ENCODE peak calls at places on chromosomes 6 and 20, in ten cellular contexts. E, A, Q, W, V, I, U, Y, L and R are unnamed samples. For H3K4me1, the result is how much of the 10 kb centered on the place peaks cover.

GRCh38 chr6:148179786-148180185 is 162.9 kb upstream of the SASH1 start:
- DNase-seq in I (no peak), A (no peak), Y (peak), Q (no peak), V (no peak), L (no peak), E (no peak), W (no peak), U (no peak), R (no peak)

GRCh38 chr6:5554226-5554625 is 292.9 kb downstream of the FARS2 start:
- DNase-seq in Q (no peak), A (no peak), W (no peak), Y (no peak), V (no peak), U (no peak), I (no peak), L (no peak), E (no peak), R (no peak)

GRCh38 chr20:36145877-36146707 is 8.4 kb upstream of the EPB41L1 start:
- DNase-seq in V (no peak), Q (no peak), A (no peak), W (peak), L (peak), Y (no peak), U (no peak), E (peak), I (no peak), R (peak)

GRCh38 chr20:41063442-41063841 is 34.8 kb downstream of the TOP1 start:
- DNase-seq in Q (no peak), U (no peak), L (no peak), I (no peak), W (no peak), V (no peak), E (no peak), A (no peak), Y (no peak), R (no peak)

GRCh38 chr6:152680879-152681517 is 16.7 kb upstream of the MYCT1 start:
- DNase-seq in U (no peak), W (no peak), L (no peak), V (no peak), Y (no peak), I (no peak), Q (no peak), E (no peak), A (no peak), R (no peak)

GRCh38 chr6:152846825-152847224 is 96.2 kb downstream of the VIP start:
- DNase-seq in I (no peak), E (no peak), Y (no peak), U (no peak), L (no peak), W (no peak), A (no peak), Q (no peak), V (no peak), R (no peak)

GRCh38 chr6:7135755-7136154 is 28.0 kb downstream of the RREB1 start:
- DNase-seq in U (no peak), A (no peak), E (no peak), Q (no peak), L (no peak), W (no peak), V (no peak), Y (no peak), I (no peak), R (no peak)

GRCh38 chr6:107601406-107601805 is 111.5 kb downstream of the SOBP start:
- DNase-seq in A (no peak), V (no peak), L (no peak), Y (no peak), I (no peak), Q (no peak), U (no peak), W (no peak), E (no peak), R (no peak)

GRCh38 chr6:133240511-133241087 is 558 bp upstream of the EYA4 start:
- DNase-seq in W (peak), I (peak), E (peak), U (no peak), L (no peak), Q (no peak), Y (no peak), A (no peak), V (no peak), R (no peak)

GRCh38 chr6:36323062-36323461 is 13.6 kb downstream of the BNIP5 start:
- DNase-seq in V (no peak), U (no peak), I (no peak), W (no peak), E (no peak), A (no peak), L (no peak), Y (no peak), Q (no peak), R (no peak)

GRCh38 chr20:51668515-51668914 is 99.7 kb downstream of the ATP9A start:
- DNase-seq in L (no peak), Q (no peak), W (no peak), I (no peak), E (no peak), Y (no peak), U (no peak), A (no peak), V (peak), R (no peak)

GRCh38 chr20:9147553-9148024 is 78.7 kb downstream of the PLCB4 start:
- DNase-seq in Y (no peak), E (no peak), L (no peak), Q (no peak), I (no peak), A (no peak), V (no peak), W (no peak), U (no peak), R (no peak)

GRCh38 chr6:36187446-36187845 is 9.1 kb upstream of the BRPF3 start:
- DNase-seq in V (no peak), Q (no peak), U (no peak), A (no peak), W (no peak), I (no peak), L (no peak), E (no peak), Y (no peak), R (no peak)

GRCh38 chr6:29892696-29893095 is 49.6 kb upstream of the HLA-A start:
- DNase-seq in W (no peak), A (no peak), V (no peak), I (no peak), L (no peak), U (no peak), Q (no peak), Y (no peak), E (no peak), R (no peak)

GRCh38 chr6:18397701-18398100 is 10.6 kb downstream of the RNF144B start:
- DNase-seq in W (no peak), U (no peak), E (no peak), I (no peak), A (no peak), L (no peak), V (peak), Q (no peak), Y (no peak), R (no peak)
- H3K4me1 ChIP-seq in W (under half), U (under half), E (under half), I (under half), A (under half), L (under half), V (under half), Q (under half), Y (under half), R (under half)

GRCh38 chr6:1383729-1384548 is 5.4 kb upstream of the FOXF2 start:
- DNase-seq in Y (no peak), V (no peak), A (no peak), L (no peak), W (peak), I (peak), E (no peak), Q (no peak), U (no peak), R (no peak)

GRCh38 chr6:1382883-1383728 is 6.3 kb upstream of the FOXF2 start:
- DNase-seq in A (no peak), U (no peak), V (no peak), L (no peak), Q (no peak), E (no peak), Y (no peak), I (peak), W (peak), R (no peak)

GRCh38 chr6:1381397-1382330 is 7.7 kb upstream of the FOXF2 start:
- DNase-seq in A (no peak), L (no peak), U (peak), E (no peak), Q (no peak), V (no peak), W (peak), Y (no peak), I (peak), R (no peak)

GRCh38 chr6:1380625-1381396 is 8.6 kb upstream of the FOXF2 start:
- DNase-seq in W (no peak), A (no peak), E (no peak), U (no peak), L (no peak), Q (no peak), V (no peak), Y (no peak), I (no peak), R (no peak)

GRCh38 chr6:1382331-1382882 is 7.0 kb upstream of the FOXF2 start:
- DNase-seq in I (peak), U (no peak), E (no peak), V (no peak), W (no peak), Y (no peak), A (no peak), L (no peak), Q (no peak), R (no peak)
- H3K4me1 ChIP-seq in I (under half), U (under half), E (under half), V (under half), W (under half), Y (under half), A (half or more), L (under half), Q (under half), R (under half)

GRCh38 chr20:64207641-64208590 is 43.7 kb downstream of the MYT1 start:
- DNase-seq in U (no peak), Y (no peak), A (no peak), V (no peak), E (no peak), W (no peak), L (no peak), Q (no peak), I (no peak), R (no peak)

GRCh38 chr20:64209148-64209547 is 44.9 kb downstream of the MYT1 start:
- DNase-seq in Y (no peak), W (no peak), U (no peak), E (no peak), V (no peak), I (no peak), A (no peak), Q (no peak), L (no peak), R (no peak)

GRCh38 chr20:64211874-64212658 is 43.5 kb upstream of the PCMTD2 start:
- DNase-seq in E (no peak), Q (peak), V (no peak), W (peak), Y (no peak), L (no peak), U (no peak), I (no peak), A (no peak), R (no peak)

GRCh38 chr20:64212750-64213149 is 42.8 kb upstream of the PCMTD2 start:
- DNase-seq in A (no peak), L (no peak), I (no peak), V (peak), U (peak), W (peak), E (peak), Q (no peak), Y (no peak), R (peak)

GRCh38 chr20:64210661-64211369 is 44.7 kb upstream of the PCMTD2 start:
- DNase-seq in W (no peak), L (no peak), Q (no peak), Y (no peak), E (no peak), A (no peak), U (peak), I (no peak), V (no peak), R (peak)
- H3K4me1 ChIP-seq in W (under half), L (under half), Q (under half), Y (under half), E (under half), A (under half), U (under half), I (under half), V (under half), R (half or more)

GRCh38 chr6:25913741-25914140 is 16.8 kb downstream of the SLC17A2 start:
- DNase-seq in A (no peak), I (no peak), Y (no peak), V (no peak), L (no peak), W (no peak), Q (no peak), U (no peak), E (no peak), R (no peak)
- H3K4me1 ChIP-seq in A (under half), I (under half), Y (under half), V (under half), L (under half), W (under half), Q (under half), U (under half), E (under half), R (under half)

DNA sequence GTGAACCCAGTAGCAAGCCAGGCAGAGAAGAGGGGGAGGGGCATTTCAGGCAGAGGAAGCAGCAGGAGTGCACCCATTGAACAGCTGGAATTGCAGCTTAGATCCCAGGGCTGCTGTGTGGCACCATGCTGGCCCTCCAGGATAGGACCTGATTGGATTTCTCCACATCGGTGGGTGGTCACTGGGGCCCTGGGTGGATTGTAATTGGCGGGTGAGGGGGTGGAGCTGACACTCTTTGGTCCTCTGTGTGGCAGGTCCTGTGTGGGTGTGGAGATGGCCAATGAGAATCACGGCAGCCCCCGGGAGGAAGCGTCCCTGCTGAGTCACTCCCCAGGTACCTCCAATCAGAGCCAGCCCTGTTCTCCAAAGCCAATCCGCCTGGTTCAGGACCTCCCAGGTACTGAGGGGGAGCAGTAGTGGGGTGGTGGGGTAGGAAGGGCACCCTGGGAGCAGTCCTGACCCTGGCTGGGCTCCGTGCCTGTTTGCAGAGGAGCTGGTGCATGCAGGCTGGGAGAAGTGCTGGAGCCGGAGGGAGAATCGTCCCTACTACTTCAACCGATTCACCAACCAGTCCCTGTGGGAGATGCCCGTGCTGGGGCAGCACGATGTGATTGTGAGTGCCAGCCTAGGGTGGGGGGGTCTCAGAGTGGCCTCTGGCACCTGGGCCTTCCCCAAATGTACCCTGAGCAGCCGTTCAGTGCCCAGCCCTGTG is 4.4 kb downstream of the PCIF1 start:
- DNase-seq in V (no peak), Q (no peak), E (no peak), I (peak), W (no peak), Y (peak), A (no peak), U (no peak), L (no peak), R (peak)
- H3K4me1 ChIP-seq in V (under half), Q (under half), E (under half), I (under half), W (under half), Y (under half), A (under half), U (under half), L (under half), R (under half)

GRCh38 chr20:8128291-8129046 is 3.6 kb upstream of the PLCB1 start:
- DNase-seq in E (no peak), V (no peak), L (no peak), Y (no peak), W (no peak), Q (no peak), I (no peak), A (no peak), U (no peak), R (no peak)

GRCh38 chr20:8126979-8127378 is 5.1 kb upstream of the PLCB1 start:
- DNase-seq in L (no peak), E (no peak), V (no peak), A (no peak), Y (no peak), Q (no peak), I (no peak), W (no peak), U (no peak), R (no peak)

GRCh38 chr20:8124639-8125038 is 7.4 kb upstream of the PLCB1 start:
- DNase-seq in L (no peak), W (no peak), Y (no peak), V (no peak), E (no peak), U (no peak), Q (no peak), A (no peak), I (no peak), R (no peak)

GRCh38 chr20:8127553-8128255 is 4.4 kb upstream of the PLCB1 start:
- DNase-seq in Q (no peak), A (no peak), V (no peak), E (no peak), L (no peak), U (no peak), W (no peak), I (no peak), Y (no peak), R (no peak)

GRCh38 chr20:8126190-8126589 is 5.9 kb upstream of the PLCB1 start:
- DNase-seq in L (no peak), E (no peak), A (no peak), I (no peak), Y (no peak), Q (no peak), U (no peak), V (no peak), W (no peak), R (no peak)
- H3K4me1 ChIP-seq in L (under half), E (under half), A (under half), I (under half), Y (under half), Q (under half), U (under half), V (under half), W (under half), R (under half)

GRCh38 chr20:44894959-44895358 is 9.5 kb downstream of the YWHAB start:
- DNase-seq in Q (no peak), L (no peak), E (no peak), A (no peak), V (no peak), Y (no peak), I (no peak), U (no peak), W (no peak), R (no peak)
- H3K4me1 ChIP-seq in Q (under half), L (half or more), E (under half), A (half or more), V (under half), Y (under half), I (under half), U (under half), W (under half), R (half or more)

DNA sequence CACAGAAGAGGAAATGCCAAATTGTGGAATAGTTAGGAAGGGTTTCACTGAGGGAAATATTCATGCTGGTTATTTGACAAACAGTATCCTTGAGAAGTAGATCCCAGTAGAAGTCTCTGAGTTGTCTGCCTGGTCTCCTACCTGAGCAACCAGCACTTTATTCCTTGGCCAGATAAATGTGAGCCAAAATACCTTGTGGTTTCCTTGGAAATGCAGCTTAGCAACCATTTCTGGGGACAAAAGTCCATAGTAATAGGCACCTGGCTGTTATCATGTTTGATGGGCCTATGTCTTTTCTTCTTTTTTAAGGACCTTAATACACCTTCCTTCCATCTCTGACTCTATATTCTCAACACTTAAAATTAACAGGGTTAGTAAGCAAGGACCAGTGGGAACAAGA is 217.1 kb upstream of the MARCKS start:
- DNase-seq in U (no peak), A (no peak), Y (no peak), I (no peak), V (no peak), L (no peak), Q (no peak), W (no peak), E (no peak), R (no peak)
- H3K4me1 ChIP-seq in U (under half), A (under half), Y (under half), I (under half), V (under half), L (under half), Q (under half), W (under half), E (under half), R (under half)